ENCODE peak calls at places on chromosomes 12 and 14, in six cellular contexts. One of them, this sample, is unnamed.

GRCh38 chr12:114408415-114408814 is 2.5 kb upstream of the TBX5 start:
- DNase-seq in GM23338: no peak
- DNase-seq in neuronal stem cell: no peak
- DNase-seq in NCI-H1105 treated with DMSO at 0.1 percent for 48 hours: no peak
- DNase-seq in bronchial epithelial cell: no peak
- DNase-seq in RWPE2: no peak
- DNase-seq in this sample: no peak

GRCh38 chr14:100281286-100282082 is 24.8 kb downstream of the SLC25A29 start:
- DNase-seq in GM23338: peak
- DNase-seq in neuronal stem cell: no peak
- DNase-seq in NCI-H1105 treated with DMSO at 0.1 percent for 48 hours: no peak
- DNase-seq in bronchial epithelial cell: peak
- DNase-seq in RWPE2: no peak
- DNase-seq in this sample: no peak

GRCh38 chr12:98893126-98893525 is 248.0 kb downstream of the APAF1 start:
- DNase-seq in GM23338: no peak
- DNase-seq in neuronal stem cell: no peak
- DNase-seq in NCI-H1105 treated with DMSO at 0.1 percent for 48 hours: peak
- DNase-seq in bronchial epithelial cell: no peak
- DNase-seq in RWPE2: no peak
- DNase-seq in this sample: no peak

GRCh38 chr14:75987201-75987970 is 1.8 kb downstream of the IFT43 start:
- DNase-seq in GM23338: no peak
- DNase-seq in neuronal stem cell: no peak
- DNase-seq in NCI-H1105 treated with DMSO at 0.1 percent for 48 hours: no peak
- DNase-seq in bronchial epithelial cell: no peak
- DNase-seq in RWPE2: no peak
- DNase-seq in this sample: no peak

GRCh38 chr12:80175307-80175930 is 76.1 kb downstream of the OTOGL start:
- DNase-seq in GM23338: no peak
- DNase-seq in neuronal stem cell: no peak
- DNase-seq in NCI-H1105 treated with DMSO at 0.1 percent for 48 hours: no peak
- DNase-seq in bronchial epithelial cell: peak
- DNase-seq in RWPE2: no peak
- DNase-seq in this sample: no peak

GRCh38 chr12:71892059-71892458 is 46.6 kb upstream of the TPH2 start:
- DNase-seq in GM23338: no peak
- DNase-seq in neuronal stem cell: no peak
- DNase-seq in NCI-H1105 treated with DMSO at 0.1 percent for 48 hours: no peak
- DNase-seq in bronchial epithelial cell: no peak
- DNase-seq in RWPE2: no peak
- DNase-seq in this sample: no peak

GRCh38 chr14:102080183-102081080 is 6.4 kb downstream of the HSP90AA1 start:
- DNase-seq in GM23338: no peak
- DNase-seq in neuronal stem cell: no peak
- DNase-seq in NCI-H1105 treated with DMSO at 0.1 percent for 48 hours: no peak
- DNase-seq in bronchial epithelial cell: no peak
- DNase-seq in RWPE2: no peak
- DNase-seq in this sample: no peak

GRCh38 chr12:127389923-127390322 is 877.0 kb upstream of the TMEM132C start:
- DNase-seq in GM23338: peak
- DNase-seq in neuronal stem cell: peak
- DNase-seq in NCI-H1105 treated with DMSO at 0.1 percent for 48 hours: no peak
- DNase-seq in bronchial epithelial cell: peak
- DNase-seq in RWPE2: peak
- DNase-seq in this sample: peak

GRCh38 chr12:29510591-29511174 is 13.2 kb upstream of the OVCH1 start:
- DNase-seq in GM23338: peak
- DNase-seq in neuronal stem cell: no peak
- DNase-seq in NCI-H1105 treated with DMSO at 0.1 percent for 48 hours: peak
- DNase-seq in bronchial epithelial cell: peak
- DNase-seq in RWPE2: no peak
- DNase-seq in this sample: no peak

GRCh38 chr14:68842298-68842697 is 49.4 kb upstream of the ZFP36L1 start:
- DNase-seq in GM23338: no peak
- DNase-seq in neuronal stem cell: no peak
- DNase-seq in NCI-H1105 treated with DMSO at 0.1 percent for 48 hours: peak
- DNase-seq in bronchial epithelial cell: no peak
- DNase-seq in RWPE2: no peak
- DNase-seq in this sample: no peak

GRCh38 chr14:75303415-75303814 is 24.8 kb downstream of the FOS start:
- DNase-seq in GM23338: peak
- DNase-seq in neuronal stem cell: peak
- DNase-seq in NCI-H1105 treated with DMSO at 0.1 percent for 48 hours: peak
- DNase-seq in bronchial epithelial cell: peak
- DNase-seq in RWPE2: no peak
- DNase-seq in this sample: peak

GRCh38 chr12:43308776-43309175 is 243.2 kb downstream of the ADAMTS20 start:
- DNase-seq in GM23338: no peak
- DNase-seq in neuronal stem cell: no peak
- DNase-seq in NCI-H1105 treated with DMSO at 0.1 percent for 48 hours: no peak
- DNase-seq in bronchial epithelial cell: peak
- DNase-seq in RWPE2: no peak
- DNase-seq in this sample: no peak

GRCh38 chr14:43786066-43786762 is 720.9 kb downstream of the FSCB start:
- DNase-seq in GM23338: no peak
- DNase-seq in neuronal stem cell: no peak
- DNase-seq in NCI-H1105 treated with DMSO at 0.1 percent for 48 hours: no peak
- DNase-seq in bronchial epithelial cell: no peak
- DNase-seq in RWPE2: no peak
- DNase-seq in this sample: no peak

GRCh38 chr14:68688872-68689371 is 103.9 kb downstream of the ZFP36L1 start:
- DNase-seq in GM23338: peak
- DNase-seq in neuronal stem cell: peak
- DNase-seq in NCI-H1105 treated with DMSO at 0.1 percent for 48 hours: no peak
- DNase-seq in bronchial epithelial cell: no peak
- DNase-seq in RWPE2: no peak
- DNase-seq in this sample: peak

GRCh38 chr12:132465269-132466190 is 24.4 kb upstream of the FBRSL1 start:
- DNase-seq in GM23338: no peak
- DNase-seq in neuronal stem cell: no peak
- DNase-seq in NCI-H1105 treated with DMSO at 0.1 percent for 48 hours: no peak
- DNase-seq in bronchial epithelial cell: no peak
- DNase-seq in RWPE2: no peak
- DNase-seq in this sample: no peak

GRCh38 chr12:116263844-116264243 is 13.6 kb downstream of the MED13L start:
- DNase-seq in GM23338: peak
- DNase-seq in neuronal stem cell: no peak
- DNase-seq in NCI-H1105 treated with DMSO at 0.1 percent for 48 hours: peak
- DNase-seq in bronchial epithelial cell: no peak
- DNase-seq in RWPE2: no peak
- DNase-seq in this sample: peak

GRCh38 chr12:76360316-76360715 is 12.1 kb upstream of the BBS10 start:
- DNase-seq in GM23338: no peak
- DNase-seq in neuronal stem cell: no peak
- DNase-seq in NCI-H1105 treated with DMSO at 0.1 percent for 48 hours: no peak
- DNase-seq in bronchial epithelial cell: no peak
- DNase-seq in RWPE2: no peak
- DNase-seq in this sample: no peak

GRCh38 chr12:31318870-31319269 is 7.1 kb downstream of the SINHCAF start:
- DNase-seq in GM23338: no peak
- DNase-seq in neuronal stem cell: no peak
- DNase-seq in NCI-H1105 treated with DMSO at 0.1 percent for 48 hours: no peak
- DNase-seq in bronchial epithelial cell: no peak
- DNase-seq in RWPE2: no peak
- DNase-seq in this sample: no peak

GRCh38 chr12:11756022-11756421 is 106.5 kb downstream of the ETV6 start:
- DNase-seq in GM23338: no peak
- DNase-seq in neuronal stem cell: no peak
- DNase-seq in NCI-H1105 treated with DMSO at 0.1 percent for 48 hours: no peak
- DNase-seq in bronchial epithelial cell: no peak
- DNase-seq in RWPE2: no peak
- DNase-seq in this sample: no peak

GRCh38 chr14:92613008-92613658 is 99.6 kb downstream of the RIN3 start:
- DNase-seq in GM23338: peak
- DNase-seq in neuronal stem cell: peak
- DNase-seq in NCI-H1105 treated with DMSO at 0.1 percent for 48 hours: no peak
- DNase-seq in bronchial epithelial cell: no peak
- DNase-seq in RWPE2: no peak
- DNase-seq in this sample: peak

GRCh38 chr14:88233915-88234314 is 89.2 kb downstream of the KCNK10 start:
- DNase-seq in GM23338: peak
- DNase-seq in neuronal stem cell: no peak
- DNase-seq in NCI-H1105 treated with DMSO at 0.1 percent for 48 hours: no peak
- DNase-seq in bronchial epithelial cell: peak
- DNase-seq in RWPE2: no peak
- DNase-seq in this sample: peak

GRCh38 chr14:32010561-32011188 is 66.4 kb upstream of the ARHGAP5 start:
- DNase-seq in GM23338: no peak
- DNase-seq in neuronal stem cell: no peak
- DNase-seq in NCI-H1105 treated with DMSO at 0.1 percent for 48 hours: no peak
- DNase-seq in bronchial epithelial cell: peak
- DNase-seq in RWPE2: no peak
- DNase-seq in this sample: no peak

GRCh38 chr14:61677469-61677868 is 17.8 kb upstream of the HIF1A start:
- DNase-seq in GM23338: no peak
- DNase-seq in neuronal stem cell: no peak
- DNase-seq in NCI-H1105 treated with DMSO at 0.1 percent for 48 hours: no peak
- DNase-seq in bronchial epithelial cell: no peak
- DNase-seq in RWPE2: no peak
- DNase-seq in this sample: no peak

This sample was measured in cardiac muscle cell.